ENCODE peak calls at places on chromosomes 4 and X, in ten cellular contexts. W is heart right ventricle, B is neural progenitor cell, S is neural crest cell, Q is HepG2, O is choroid plexus epithelial cell, A is NB4, X is cardiac fibroblast, P is B cell, G is endodermal cell. J is an unnamed sample.

GRCh38 chr4:166003811-166004210 is 130.8 kb downstream of the TLL1 start:
- DNase-seq in W (no peak), B (no peak), S (no peak), Q (no peak), O (peak), A (no peak), X (no peak), P (no peak), G (no peak), J (no peak)

GRCh38 chrX:1534321-1535168 is 2.4 kb downstream of the P2RY8 start:
- DNase-seq in W (no peak), B (peak), S (no peak), Q (no peak), O (no peak), A (peak), X (no peak), P (no peak), G (peak), J (peak)

GRCh38 chr4:183097251-183098079 is 1.6 kb upstream of the WWC2 start:
- DNase-seq in W (peak), B (peak), S (no peak), Q (no peak), O (peak), A (peak), X (no peak), P (peak), G (peak), J (peak)

GRCh38 chrX:115602729-115603389 is 41.9 kb downstream of the PLS3 start:
- DNase-seq in W (no peak), B (no peak), S (no peak), Q (no peak), O (peak), A (no peak), X (peak), P (no peak), G (no peak), J (no peak)

GRCh38 chrX:136353519-136354095 is 52.8 kb downstream of the ADGRG4 start:
- DNase-seq in W (no peak), B (no peak), S (no peak), Q (no peak), O (no peak), A (no peak), X (peak), P (no peak), G (no peak), J (no peak)

GRCh38 chr4:67770422-67770821 is 16.2 kb upstream of the GNRHR start:
- DNase-seq in W (no peak), B (peak), S (no peak), Q (no peak), O (no peak), A (no peak), X (no peak), P (no peak), G (no peak), J (no peak)

GRCh38 chr4:51830146-51830545 is 12.8 kb upstream of the DCUN1D4 start:
- DNase-seq in W (no peak), B (no peak), S (no peak), Q (no peak), O (no peak), A (no peak), X (no peak), P (no peak), G (no peak), J (no peak)

GRCh38 chr4:97530676-97531075 is 612.6 kb downstream of the STPG2 start:
- DNase-seq in W (no peak), B (no peak), S (no peak), Q (no peak), O (no peak), A (no peak), X (no peak), P (no peak), G (no peak), J (no peak)

GRCh38 chr4:69058410-69059059 is 37.7 kb upstream of the UGT2B7 start:
- DNase-seq in W (no peak), B (peak), S (no peak), Q (no peak), O (no peak), A (no peak), X (no peak), P (no peak), G (no peak), J (no peak)

GRCh38 chrX:140503714-140504351 is 1.0 kb downstream of the SOX3 start:
- DNase-seq in W (no peak), B (peak), S (peak), Q (no peak), O (no peak), A (no peak), X (no peak), P (no peak), G (peak), J (peak)

GRCh38 chr4:76579596-76580375 is 144.8 kb downstream of the SHROOM3 start:
- DNase-seq in W (no peak), B (no peak), S (no peak), Q (no peak), O (no peak), A (no peak), X (no peak), P (no peak), G (no peak), J (no peak)

DNA sequence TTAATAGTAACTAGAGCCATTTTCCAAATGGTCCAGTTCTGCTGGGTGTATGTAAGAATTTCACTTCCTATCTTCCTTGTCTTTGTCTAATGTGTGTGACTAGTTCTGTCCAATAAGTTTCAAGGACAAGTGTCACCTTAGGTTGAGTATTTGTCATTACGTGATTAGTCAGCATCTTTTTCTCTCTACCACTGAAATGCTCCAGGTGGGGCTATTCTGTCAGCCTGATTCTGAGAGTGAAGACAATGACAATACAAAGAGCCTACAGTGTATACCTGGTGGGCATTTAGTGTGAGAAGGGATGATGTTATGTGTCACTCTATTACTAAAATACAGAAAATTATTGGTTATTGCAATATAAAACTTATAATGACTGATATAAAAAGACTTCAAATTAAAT is 876.3 kb downstream of the C4orf33 start:
- DNase-seq in W (no peak), B (peak), S (no peak), Q (no peak), O (no peak), A (no peak), X (no peak), P (no peak), G (peak), J (no peak)
- TF ChIP-seq CTCF in W (no peak), B (peak), S (no peak), Q (peak), O (no peak), A (no peak), X (no peak), P (no peak), G (peak), J (no peak)

DNA sequence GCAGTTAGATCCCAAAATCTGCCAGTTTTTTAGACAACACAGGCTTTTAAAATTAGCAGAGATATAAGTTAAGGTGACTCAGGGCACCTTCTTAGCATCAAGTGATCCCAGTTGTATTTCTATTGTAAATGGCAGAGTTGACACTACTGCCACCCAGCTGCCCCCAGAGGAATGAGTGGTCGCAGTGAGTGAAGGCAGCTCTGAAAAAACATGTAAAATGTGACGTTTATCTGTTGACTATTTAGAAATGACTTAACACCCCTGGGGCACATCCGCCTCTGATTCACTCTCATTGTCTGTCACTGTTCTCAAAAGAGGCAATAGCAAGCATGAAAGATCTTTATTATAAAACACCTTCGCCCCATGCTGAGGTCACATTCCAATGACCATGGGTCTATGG is 592.4 kb downstream of the ACTRT1 start:
- DNase-seq in W (no peak), B (peak), S (peak), Q (no peak), O (no peak), A (peak), X (no peak), P (no peak), G (peak), J (no peak)
- TF ChIP-seq CTCF in W (no peak), B (peak), S (peak), Q (no peak), O (no peak), A (no peak), X (no peak), P (no peak), G (peak), J (no peak)

DNA sequence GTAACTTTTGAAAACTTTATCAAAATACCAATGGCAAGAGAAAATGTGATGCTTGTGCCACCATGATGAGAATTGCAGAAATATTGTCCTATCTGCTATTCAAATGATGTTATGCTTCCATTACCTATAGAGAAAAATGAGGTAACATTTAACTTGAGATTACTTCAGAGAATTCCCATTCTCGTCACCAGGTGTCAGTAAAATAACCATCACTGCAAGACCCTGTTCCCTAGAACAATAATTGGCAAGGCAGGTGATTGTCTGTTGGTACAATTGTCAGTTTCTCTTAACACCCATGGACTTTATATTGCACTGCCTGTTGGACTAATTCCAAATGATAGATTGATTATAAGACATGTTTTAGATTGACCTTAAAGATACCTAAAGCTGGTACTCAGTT is 179.9 kb downstream of the GABRG1 start:
- DNase-seq in W (no peak), B (no peak), S (no peak), Q (peak), O (peak), A (no peak), X (no peak), P (no peak), G (no peak), J (no peak)
- TF ChIP-seq CTCF in W (no peak), B (no peak), S (no peak), Q (peak), O (no peak), A (no peak), X (no peak), P (no peak), G (peak), J (no peak)

GRCh38 chr4:111988514-111988913 is 156.7 kb upstream of the FAM241A start:
- DNase-seq in W (no peak), B (no peak), S (no peak), Q (no peak), O (no peak), A (no peak), X (no peak), P (no peak), G (no peak), J (no peak)

GRCh38 chr4:111982089-111982488 is 163.2 kb upstream of the FAM241A start:
- DNase-seq in W (no peak), B (no peak), S (no peak), Q (no peak), O (no peak), A (no peak), X (no peak), P (no peak), G (no peak), J (no peak)

GRCh38 chr4:111986125-111986524 is 159.1 kb upstream of the FAM241A start:
- DNase-seq in W (no peak), B (no peak), S (no peak), Q (no peak), O (no peak), A (no peak), X (no peak), P (no peak), G (no peak), J (no peak)

GRCh38 chr4:111985386-111985890 is 159.8 kb upstream of the FAM241A start:
- DNase-seq in W (no peak), B (no peak), S (no peak), Q (no peak), O (no peak), A (no peak), X (no peak), P (no peak), G (peak), J (no peak)

DNA sequence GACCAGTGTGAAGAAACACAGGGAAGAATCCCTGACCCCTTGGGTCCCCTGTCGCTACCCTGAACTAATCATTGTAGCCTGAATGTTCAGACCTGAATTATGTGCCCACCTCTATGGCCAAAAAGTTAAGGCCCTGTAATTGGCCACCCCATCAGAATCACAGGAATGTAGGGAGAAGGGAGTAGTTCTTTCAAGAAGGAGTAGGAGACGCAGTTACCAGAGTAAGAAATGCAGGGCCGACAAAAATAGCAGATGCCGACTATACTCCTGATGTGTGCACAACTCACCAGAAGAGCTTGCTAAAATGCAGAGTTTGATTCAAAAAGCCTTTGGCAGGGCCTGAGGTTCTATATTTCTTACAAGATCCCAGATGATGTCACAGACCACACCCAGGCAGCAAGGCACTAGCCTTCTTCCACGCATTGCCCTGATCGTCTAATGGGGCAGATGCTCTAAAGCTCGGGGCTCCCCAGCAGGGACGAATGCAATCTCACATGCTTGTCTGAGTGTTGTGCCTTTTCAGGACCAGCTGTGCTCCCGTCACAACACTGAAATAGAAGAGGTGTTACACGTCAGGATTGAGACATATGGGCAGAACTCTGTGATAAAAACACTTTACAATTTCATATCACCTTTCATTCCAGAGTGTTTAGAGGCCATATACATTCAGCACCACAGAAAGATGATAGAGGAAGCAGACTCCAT is 160.9 kb upstream of the FAM241A start:
- DNase-seq in W (no peak), B (no peak), S (no peak), Q (no peak), O (no peak), A (no peak), X (no peak), P (no peak), G (peak), J (no peak)
- TF ChIP-seq CTCF in W (no peak), B (no peak), S (no peak), Q (no peak), O (no peak), A (no peak), X (no peak), P (no peak), G (no peak), J (no peak)

GRCh38 chr4:187178084-187178483 is 454.4 kb upstream of the FAT1 start:
- DNase-seq in W (no peak), B (no peak), S (no peak), Q (no peak), O (no peak), A (no peak), X (no peak), P (no peak), G (no peak), J (no peak)

GRCh38 chr4:187174749-187175148 is 451.1 kb upstream of the FAT1 start:
- DNase-seq in W (no peak), B (no peak), S (no peak), Q (no peak), O (no peak), A (no peak), X (no peak), P (no peak), G (no peak), J (no peak)

GRCh38 chr4:187176261-187176910 is 452.7 kb upstream of the FAT1 start:
- DNase-seq in W (no peak), B (no peak), S (no peak), Q (no peak), O (no peak), A (no peak), X (no peak), P (no peak), G (no peak), J (no peak)

GRCh38 chr4:187172340-187172761 is 448.7 kb upstream of the FAT1 start:
- DNase-seq in W (no peak), B (no peak), S (no peak), Q (no peak), O (peak), A (no peak), X (peak), P (no peak), G (no peak), J (no peak)

GRCh38 chr4:187175197-187175596 is 451.5 kb upstream of the FAT1 start:
- DNase-seq in W (no peak), B (no peak), S (no peak), Q (peak), O (no peak), A (no peak), X (no peak), P (no peak), G (no peak), J (no peak)
- TF ChIP-seq CTCF in W (no peak), B (no peak), S (peak), Q (no peak), O (peak), A (no peak), X (peak), P (no peak), G (peak), J (no peak)

DNA sequence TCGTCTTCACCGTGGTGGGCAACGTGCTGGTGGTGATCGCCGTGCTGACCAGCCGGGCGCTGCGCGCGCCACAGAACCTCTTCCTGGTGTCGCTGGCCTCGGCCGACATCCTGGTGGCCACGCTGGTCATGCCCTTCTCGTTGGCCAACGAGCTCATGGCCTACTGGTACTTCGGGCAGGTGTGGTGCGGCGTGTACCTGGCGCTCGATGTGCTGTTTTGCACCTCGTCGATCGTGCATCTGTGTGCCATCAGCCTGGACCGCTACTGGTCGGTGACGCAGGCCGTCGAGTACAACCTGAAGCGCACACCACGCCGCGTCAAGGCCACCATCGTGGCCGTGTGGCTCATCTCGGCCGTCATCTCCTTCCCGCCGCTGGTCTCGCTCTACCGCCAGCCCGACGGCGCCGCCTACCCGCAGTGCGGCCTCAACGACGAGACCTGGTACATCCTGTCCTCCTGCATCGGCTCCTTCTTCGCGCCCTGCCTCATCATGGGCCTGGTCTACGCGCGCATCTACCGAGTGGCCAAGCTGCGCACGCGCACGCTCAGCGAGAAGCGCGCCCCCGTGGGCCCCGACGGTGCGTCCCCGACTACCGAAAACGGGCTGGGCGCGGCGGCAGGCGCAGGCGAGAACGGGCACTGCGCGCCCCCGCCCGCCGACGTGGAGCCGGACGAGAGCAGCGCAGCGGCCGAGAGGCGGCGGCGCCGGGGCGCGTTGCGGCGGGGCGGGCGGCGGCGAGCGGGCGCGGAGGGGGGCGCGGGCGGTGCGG is 791 bp downstream of the ADRA2C start:
- DNase-seq in W (no peak), B (peak), S (peak), Q (no peak), O (peak), A (no peak), X (peak), P (no peak), G (peak), J (no peak)
- TF ChIP-seq CTCF in W (no peak), B (peak), S (no peak), Q (peak), O (no peak), A (no peak), X (no peak), P (no peak), G (peak), J (no peak)

GRCh38 chr4:87491436-87491835 is 37.7 kb downstream of the SPARCL1 start:
- DNase-seq in W (no peak), B (no peak), S (no peak), Q (no peak), O (no peak), A (no peak), X (no peak), P (no peak), G (no peak), J (no peak)
- TF ChIP-seq CTCF in W (no peak), B (no peak), S (no peak), Q (no peak), O (no peak), A (no peak), X (no peak), P (no peak), G (no peak), J (no peak)

J was measured in GM13976.